ENCODE peak calls at places on chromosomes 7 and 10, in four cellular contexts. U is H1, G is IMR-90, I is mesendoderm. D is an unnamed sample.

GRCh38 chr7:34454381-34454780 is 203.6 kb upstream of the NPSR1 start:
- DNase-seq in I (peak), G (no peak), U (no peak), D (no peak)

GRCh38 chr7:94969434-94970084 is 62.2 kb downstream of the PPP1R9A start:
- DNase-seq in G (no peak), U (peak), I (peak), D (peak)

GRCh38 chr10:106661767-106662140 is 502.8 kb downstream of the SORCS1 start:
- DNase-seq in G (no peak), U (no peak), I (no peak), D (no peak)

GRCh38 chr10:79202188-79203013 is 133.6 kb downstream of the ZMIZ1 start:
- DNase-seq in U (no peak), I (peak), G (peak), D (peak)

GRCh38 chr7:91408388-91409154 is 144.3 kb downstream of the FZD1 start:
- DNase-seq in U (no peak), G (no peak), I (peak), D (no peak)

GRCh38 chr10:90959826-90960225 is 38.9 kb upstream of the ANKRD1 start:
- DNase-seq in I (peak), U (no peak), G (no peak), D (no peak)

GRCh38 chr10:13871087-13871486 is 284.3 kb downstream of the PRPF18 start:
- DNase-seq in G (no peak), I (no peak), U (no peak), D (no peak)

GRCh38 chr7:42445691-42446090 is 208.7 kb upstream of the GLI3 start:
- DNase-seq in U (no peak), G (no peak), I (no peak), D (no peak)

GRCh38 chr7:69060516-69060915 is 537.8 kb upstream of the AUTS2 start:
- DNase-seq in I (peak), U (no peak), G (no peak), D (no peak)

GRCh38 chr7:19928247-19928646 is 154.8 kb upstream of the TMEM196 start:
- DNase-seq in U (no peak), G (no peak), I (no peak), D (no peak)

GRCh38 chr7:36775673-36776072 is 51.4 kb upstream of the AOAH start:
- DNase-seq in U (no peak), I (no peak), G (no peak), D (no peak)

GRCh38 chr10:110500515-110500905 is 2.8 kb downstream of the DUSP5 start:
- DNase-seq in I (peak), G (peak), U (no peak), D (no peak)

GRCh38 chr10:72333111-72334012 is 21.4 kb downstream of the DNAJB12 start:
- DNase-seq in G (no peak), I (no peak), U (no peak), D (no peak)
- H2AK5ac ChIP-seq in G (no peak), I (no peak), U (no peak), D (no peak)

GRCh38 chr7:120919466-120919865 is 31.1 kb upstream of the ING3 start:
- DNase-seq in G (peak), I (no peak), U (no peak), D (no peak)

GRCh38 chr7:120924837-120925236 is 25.7 kb upstream of the ING3 start:
- DNase-seq in U (no peak), G (peak), I (no peak), D (no peak)

GRCh38 chr7:120916538-120916937 is 34.0 kb upstream of the ING3 start:
- DNase-seq in U (no peak), I (no peak), G (no peak), D (no peak)

GRCh38 chr7:120920034-120920433 is 30.5 kb upstream of the ING3 start:
- DNase-seq in U (no peak), I (no peak), G (no peak), D (no peak)

DNA sequence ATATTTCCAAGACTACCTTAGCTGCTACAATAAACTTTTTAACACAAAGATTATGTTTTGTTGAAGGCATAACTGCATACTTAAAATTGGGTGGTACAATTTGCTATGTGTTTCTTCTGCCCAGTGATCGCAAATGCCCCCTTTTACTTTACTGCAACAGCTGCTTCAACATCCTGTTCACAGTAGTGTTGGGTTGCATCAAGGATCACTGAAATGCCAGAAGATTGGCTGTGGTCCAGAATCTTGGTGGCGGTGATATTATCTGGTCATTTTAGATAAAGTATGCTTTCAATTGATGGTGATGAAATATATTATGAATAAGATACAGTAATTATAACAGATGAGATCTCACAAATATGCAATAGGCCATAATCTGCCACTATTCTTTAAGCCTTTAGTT is 30.0 kb upstream of the ING3 start:
- DNase-seq in I (no peak), G (no peak), U (no peak), D (no peak)
- H3K56ac ChIP-seq in I (no peak), G (no peak), U (no peak), D (no peak)

DNA sequence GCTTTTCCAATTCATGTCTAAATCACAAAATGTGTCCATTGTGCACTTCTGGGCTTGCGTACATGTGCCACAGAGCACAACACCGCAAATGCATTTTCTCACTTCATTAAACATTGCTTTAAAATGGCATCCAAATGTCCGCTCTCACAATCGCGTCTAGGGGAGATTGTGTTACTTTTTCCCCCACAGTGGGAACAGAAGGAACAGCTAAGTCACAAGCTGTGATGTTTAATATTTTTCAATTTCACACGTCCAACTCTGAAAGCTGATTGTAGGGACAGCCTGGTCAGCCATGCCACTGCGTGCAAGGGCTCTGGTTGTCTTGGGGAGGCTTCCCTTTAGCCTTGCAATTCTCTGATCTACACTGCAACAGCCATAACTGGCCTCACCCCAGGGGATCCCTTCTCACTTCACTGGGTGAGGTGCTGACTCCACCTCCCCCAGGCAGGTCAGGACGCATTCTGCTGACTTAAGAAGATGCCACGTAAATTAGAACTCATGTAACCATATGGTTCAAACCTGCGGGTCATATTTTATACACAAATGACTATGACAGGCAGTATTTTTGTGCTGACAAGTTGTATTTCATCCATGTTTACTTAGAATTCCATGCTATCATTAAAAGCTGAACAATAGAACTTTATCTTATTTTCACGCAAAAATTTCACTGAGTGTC is 425.2 kb upstream of the NFE2L3 start:
- DNase-seq in U (no peak), I (peak), G (no peak), D (no peak)
- H2AK5ac ChIP-seq in U (no peak), I (no peak), G (no peak), D (no peak)

GRCh38 chr7:158753900-158754299 is 49.3 kb upstream of the NCAPG2 start:
- DNase-seq in I (no peak), U (no peak), G (no peak), D (no peak)

GRCh38 chr7:158749396-158749795 is 44.8 kb upstream of the NCAPG2 start:
- DNase-seq in G (no peak), I (no peak), U (no peak), D (no peak)

GRCh38 chr7:158751743-158752142 is 47.1 kb upstream of the NCAPG2 start:
- DNase-seq in U (no peak), I (no peak), G (no peak), D (no peak)

GRCh38 chr7:158750702-158751101 is 46.1 kb upstream of the NCAPG2 start:
- DNase-seq in I (no peak), G (no peak), U (no peak), D (no peak)

GRCh38 chr7:158751199-158751598 is 46.6 kb upstream of the NCAPG2 start:
- DNase-seq in I (no peak), G (no peak), U (no peak), D (no peak)
- H3K56ac ChIP-seq in I (no peak), G (no peak), U (no peak), D (no peak)

GRCh38 chr10:77392236-77392721 is 245.3 kb downstream of the KCNMA1 start:
- DNase-seq in U (no peak), G (peak), I (no peak), D (no peak)

GRCh38 chr10:77390481-77390891 is 247.1 kb downstream of the KCNMA1 start:
- DNase-seq in U (no peak), I (peak), G (no peak), D (no peak)

GRCh38 chr10:77392851-77393250 is 244.8 kb downstream of the KCNMA1 start:
- DNase-seq in G (peak), U (no peak), I (no peak), D (no peak)

GRCh38 chr10:77393411-77393810 is 244.2 kb downstream of the KCNMA1 start:
- DNase-seq in U (no peak), G (no peak), I (no peak), D (no peak)

GRCh38 chr10:77391605-77392235 is 245.9 kb downstream of the KCNMA1 start:
- DNase-seq in I (peak), G (peak), U (peak), D (peak)
- H2AK5ac ChIP-seq in I (no peak), G (peak), U (no peak), D (no peak)

DNA sequence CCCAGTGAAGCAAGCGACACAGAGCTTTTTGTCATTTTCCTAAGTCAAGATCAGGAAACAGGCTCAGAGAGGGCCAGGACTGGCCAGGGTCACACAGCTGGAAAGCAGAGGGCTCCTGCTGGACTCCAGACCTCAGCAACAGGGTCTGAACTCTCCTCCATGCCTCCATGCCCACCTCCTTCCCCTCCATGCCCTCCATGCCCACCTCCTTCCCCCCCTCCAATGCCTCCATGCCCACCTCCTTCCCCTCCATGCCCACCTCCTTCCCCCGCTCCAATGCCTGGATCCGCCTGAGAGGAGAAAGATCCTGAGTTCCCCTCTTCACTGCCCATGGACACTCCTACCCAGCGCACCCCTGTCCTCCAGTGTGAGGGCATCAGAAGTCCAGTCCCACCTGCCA is 51.3 kb downstream of the OAT start:
- DNase-seq in G (no peak), U (no peak), I (no peak), D (no peak)
- H3K56ac ChIP-seq in G (no peak), U (no peak), I (no peak), D (no peak)

GRCh38 chr7:158458716-158459282 is 128.8 kb downstream of the PTPRN2 start:
- DNase-seq in G (no peak), I (no peak), U (no peak), D (no peak)
- H2AK5ac ChIP-seq in G (no peak), I (no peak), U (no peak), D (no peak)

DNA sequence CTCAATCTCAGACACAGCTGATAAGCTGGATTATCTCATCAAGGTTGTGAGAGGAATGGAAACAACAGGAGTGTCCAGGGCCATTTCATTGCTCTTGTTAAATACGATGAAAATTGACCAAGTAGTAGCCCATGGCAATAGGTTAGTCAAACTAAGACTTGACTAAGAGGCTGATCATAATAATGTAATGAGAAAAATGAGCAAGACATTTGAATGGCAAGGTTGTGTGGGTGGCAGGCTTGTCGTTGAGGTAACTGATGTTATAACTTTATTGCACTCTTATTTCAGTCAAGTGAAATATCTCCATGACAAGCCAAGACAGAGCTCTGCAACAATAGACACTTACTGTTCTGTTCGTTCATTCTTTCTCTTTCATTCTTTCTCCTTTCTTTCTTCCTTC is 532.0 kb downstream of the GATA3 start:
- DNase-seq in I (no peak), U (no peak), G (no peak), D (no peak)
- H3K56ac ChIP-seq in I (no peak), U (no peak), G (no peak), D (no peak)

GRCh38 chr7:4157651-4158050 is 524.4 kb upstream of the FOXK1 start:
- DNase-seq in G (no peak), I (no peak), U (no peak), D (no peak)
- H2AK5ac ChIP-seq in G (no peak), I (no peak), U (no peak), D (no peak)

DNA sequence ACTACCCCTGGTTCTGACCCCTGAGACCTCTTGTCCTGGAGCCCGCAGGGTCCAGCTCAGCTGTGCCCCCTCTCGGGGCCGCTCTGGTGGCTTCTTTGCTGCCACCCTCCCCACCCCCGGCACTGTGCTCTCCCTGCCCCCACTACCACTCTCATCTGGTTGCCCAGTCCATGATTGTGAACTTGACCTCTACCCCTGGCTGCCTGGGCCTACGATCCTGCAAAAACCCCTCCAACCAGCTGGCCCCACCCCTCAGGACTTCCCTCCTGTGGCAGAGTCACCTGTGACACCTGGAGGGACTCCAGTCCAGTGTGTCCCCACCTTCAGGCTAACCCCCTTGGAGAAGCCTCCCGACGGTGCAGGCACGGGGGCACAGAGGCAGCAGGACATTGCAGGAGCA is 72.2 kb downstream of the PARP12 start:
- DNase-seq in G (no peak), I (no peak), U (no peak), D (no peak)
- H3K56ac ChIP-seq in G (no peak), I (no peak), U (no peak), D (no peak)